ENCODE peak calls at places on chromosomes 13 and 19, in six cellular contexts. N, M, L, Q, W and B are unnamed samples.

GRCh38 chr13:22061371-22061805 is 390.5 kb downstream of the FGF9 start:
- DNase-seq in M (no peak), N (peak), L (peak), Q (no peak), W (no peak), B (no peak)

GRCh38 chr19:46466536-46467199 is 4.7 kb downstream of the PNMA8A start:
- DNase-seq in M (no peak), L (no peak), Q (no peak), W (no peak), N (peak), B (no peak)

GRCh38 chr19:32318884-32319520 is 26.4 kb upstream of the ZNF507 start:
- DNase-seq in L (no peak), Q (peak), W (no peak), N (no peak), M (no peak), B (peak)

GRCh38 chr13:48892311-48892710 is 83.4 kb upstream of the FNDC3A start:
- DNase-seq in L (no peak), N (no peak), M (peak), W (no peak), Q (no peak), B (no peak)

GRCh38 chr13:50080158-50080855 is 65.1 kb downstream of the KCNRG start:
- DNase-seq in W (no peak), N (no peak), M (peak), L (no peak), Q (peak), B (no peak)

GRCh38 chr13:106589716-106590115 is 21.8 kb upstream of the ARGLU1 start:
- DNase-seq in M (no peak), N (no peak), L (no peak), W (no peak), Q (no peak), B (no peak)

GRCh38 chr19:51948979-51949378 is 21.7 kb downstream of the ZNF613 start:
- DNase-seq in W (no peak), N (no peak), M (no peak), L (no peak), Q (peak), B (no peak)

GRCh38 chr13:91701975-91702374 is 303.6 kb downstream of the GPC5 start:
- DNase-seq in N (no peak), W (no peak), Q (no peak), L (no peak), M (no peak), B (no peak)

GRCh38 chr13:25116044-25116443 is 20.1 kb downstream of the PABPC3 start:
- DNase-seq in M (no peak), W (no peak), L (no peak), Q (no peak), N (no peak), B (no peak)

GRCh38 chr19:5839312-5840017 is at the start of gene FUT6:
- DNase-seq in N (no peak), Q (no peak), L (no peak), W (no peak), M (peak), B (no peak)

GRCh38 chr13:113880651-113881611 is 17.1 kb upstream of the GAS6 start:
- DNase-seq in M (no peak), W (no peak), Q (no peak), N (no peak), L (no peak), B (no peak)

GRCh38 chr13:111970501-111971155 is 96.3 kb upstream of the SOX1 start:
- DNase-seq in M (no peak), L (no peak), W (no peak), Q (no peak), N (no peak), B (no peak)

GRCh38 chr13:94608586-94608985 is 6.9 kb downstream of the GPR180 start:
- DNase-seq in Q (no peak), N (no peak), M (no peak), W (no peak), L (no peak), B (no peak)

GRCh38 chr13:104098421-104098820 is 1032.2 kb upstream of the SLC10A2 start:
- DNase-seq in L (no peak), M (no peak), Q (no peak), W (no peak), N (no peak), B (no peak)

GRCh38 chr13:52164989-52165388 is 5.6 kb upstream of the NEK3 start:
- DNase-seq in M (no peak), W (no peak), Q (no peak), L (no peak), N (no peak), B (no peak)

GRCh38 chr13:94252209-94252608 is 227.3 kb downstream of the DCT start:
- DNase-seq in W (no peak), Q (no peak), N (no peak), L (no peak), M (no peak), B (no peak)

GRCh38 chr19:33302974-33303790 is 848 bp upstream of the CEBPA start:
- DNase-seq in M (no peak), L (no peak), W (no peak), N (no peak), Q (peak), B (no peak)

GRCh38 chr13:59680429-59681024 is 483.2 kb downstream of the DIAPH3 start:
- DNase-seq in W (no peak), L (no peak), Q (peak), N (no peak), M (no peak), B (no peak)

GRCh38 chr13:41411536-41411935 is 45.8 kb upstream of the RGCC start:
- DNase-seq in W (no peak), L (no peak), N (no peak), Q (peak), M (peak), B (no peak)

GRCh38 chr13:94711561-94712286 is 621 bp downstream of the SOX21 start:
- DNase-seq in N (no peak), M (no peak), W (no peak), L (no peak), Q (peak), B (no peak)

GRCh38 chr19:49151339-49152217 is 3.6 kb downstream of the HRC start:
- DNase-seq in N (no peak), L (no peak), M (no peak), Q (peak), W (peak), B (no peak)

GRCh38 chr19:2271516-2272103 is 10.4 kb downstream of the PEAK3 start:
- DNase-seq in W (no peak), L (no peak), M (no peak), Q (no peak), N (no peak), B (no peak)

GRCh38 chr19:39599116-39599515 is 3.2 kb upstream of the LGALS13 start:
- DNase-seq in M (peak), L (no peak), W (no peak), N (no peak), Q (peak), B (no peak)

GRCh38 chr19:22199171-22199570 is 2.4 kb upstream of the ZNF676 start:
- DNase-seq in W (no peak), M (no peak), Q (no peak), N (no peak), L (no peak), B (no peak)

GRCh38 chr19:55348317-55349034 is 6.0 kb downstream of the COX6B2 start:
- DNase-seq in L (no peak), M (no peak), Q (no peak), N (no peak), W (no peak), B (no peak)
- TF ChIP-seq POLR2AphosphoS5 in L (no peak), M (no peak), Q (no peak), N (no peak), W (no peak), B (no peak)

DNA sequence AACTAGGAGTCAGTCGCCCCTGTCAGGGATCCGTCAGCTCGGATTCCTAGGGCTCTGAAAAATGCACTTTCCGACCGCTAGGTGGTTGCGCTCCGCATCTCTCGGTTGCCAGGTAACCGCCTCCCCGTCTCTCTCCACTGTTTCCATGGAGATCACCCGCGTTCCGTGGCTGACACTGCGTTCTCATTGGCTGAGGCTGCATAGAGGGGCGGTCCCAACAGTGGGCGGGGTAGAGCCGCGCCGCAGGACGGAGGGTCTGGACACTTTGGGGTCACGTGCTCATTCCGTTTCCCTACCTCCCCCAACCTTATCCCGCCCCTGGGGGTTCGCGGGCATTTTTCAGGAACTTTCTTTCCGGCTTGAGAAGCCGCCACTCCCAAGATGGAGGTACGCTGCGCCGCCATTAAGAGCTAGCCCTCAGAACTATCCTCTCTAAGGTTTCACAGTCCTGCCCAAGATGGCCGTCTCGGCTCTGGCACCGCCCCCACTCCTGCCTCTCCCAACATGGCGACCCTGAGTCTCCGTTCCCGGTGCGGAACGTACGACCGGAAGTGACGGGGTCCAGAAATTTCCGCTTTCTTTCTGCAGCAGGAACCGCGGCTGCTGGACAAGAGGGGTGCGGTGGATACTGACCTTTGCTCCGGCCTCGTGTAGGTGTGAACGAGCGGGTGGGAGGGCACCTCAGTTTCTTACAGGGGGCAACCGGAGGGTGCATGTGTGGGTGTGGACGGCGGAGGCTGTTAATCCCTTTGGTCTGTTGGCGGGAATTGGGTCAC is at the start of the genes ODAD3 and PRKCSH:
- DNase-seq in L (peak), M (peak), W (peak), N (peak), Q (peak), B (peak)
- TF ChIP-seq POLR2A in L (peak), M (peak), W (no peak), N (peak), Q (peak), B (peak)

GRCh38 chr19:11416346-11417052 is 2.6 kb downstream of the RGL3 start:
- DNase-seq in L (no peak), Q (no peak), N (no peak), W (no peak), M (no peak), B (no peak)

GRCh38 chr19:11418518-11419506 is at the start of gene RGL3:
- DNase-seq in Q (peak), N (no peak), W (no peak), M (no peak), L (no peak), B (no peak)

GRCh38 chr19:11420429-11420893 is 1.3 kb upstream of the RGL3 start:
- DNase-seq in M (no peak), W (no peak), N (no peak), Q (peak), L (no peak), B (no peak)

GRCh38 chr19:11420894-11421606 is 1.9 kb upstream of the RGL3 start:
- DNase-seq in Q (peak), W (no peak), L (no peak), M (no peak), N (no peak), B (no peak)

GRCh38 chr19:11418166-11418517 is 972 bp downstream of the RGL3 start:
- DNase-seq in N (no peak), Q (peak), M (no peak), L (no peak), W (no peak), B (no peak)
- TF ChIP-seq TAF1 in N (no peak), Q (no peak), M (no peak), L (no peak), W (peak), B (no peak)

GRCh38 chr13:73364706-73365105 is 305.9 kb downstream of the KLF5 start:
- DNase-seq in W (no peak), L (no peak), Q (no peak), N (no peak), M (no peak), B (no peak)
- TF ChIP-seq POLR2AphosphoS5 in W (no peak), L (no peak), Q (no peak), N (no peak), M (no peak), B (no peak)